ENCODE peak calls at places on chromosomes 12 and 14, in ten cellular contexts. E is hepatocyte, Q is tibial nerve, A is lower lobe of right lung, B is endothelial cell of umbilical vein, H is IMR-90, Y is OCI-LY7, F is psoas muscle, V is spleen, J is stomach. I is an unnamed sample. For H3K36me3, the result is how much of the 10 kb centered on the place peaks cover.

GRCh38 chr12:51874013-51874412 is 13.9 kb upstream of the ANKRD33 start:
- DNase-seq in J (no peak), F (no peak), V (no peak), H (peak), E (no peak), B (no peak), Y (no peak), Q (no peak), A (no peak), I (no peak)

GRCh38 chr14:66038214-66038977 is 447.8 kb upstream of the CCDC196 start:
- DNase-seq in H (peak), J (no peak), V (no peak), B (no peak), E (peak), A (no peak), Q (peak), Y (no peak), F (no peak), I (no peak)

GRCh38 chr14:64788706-64789105 is 84.5 kb downstream of the PLEKHG3 start:
- DNase-seq in F (no peak), Y (no peak), J (no peak), B (peak), V (no peak), H (peak), E (peak), Q (peak), A (no peak), I (peak)

GRCh38 chr12:129961111-129961510 is 57.3 kb upstream of the TMEM132D start:
- DNase-seq in Q (no peak), Y (no peak), A (no peak), H (no peak), B (no peak), E (no peak), V (no peak), F (no peak), J (no peak), I (no peak)

GRCh38 chr14:50059773-50060629 is 56.4 kb downstream of the VCPKMT start:
- DNase-seq in V (peak), B (no peak), Q (no peak), Y (no peak), F (no peak), A (no peak), E (no peak), J (no peak), H (no peak), I (no peak)

GRCh38 chr12:104201238-104202001 is 14.2 kb upstream of the TXNRD1 start:
- DNase-seq in F (no peak), A (no peak), E (peak), H (peak), Y (peak), B (peak), Q (peak), V (no peak), J (peak), I (no peak)

GRCh38 chr14:21913759-21914158 is 240.1 kb upstream of the OR4E1 start:
- DNase-seq in F (peak), E (peak), Y (peak), V (no peak), J (peak), Q (peak), B (peak), A (peak), H (peak), I (no peak)

GRCh38 chr12:108759914-108760313 is 28.6 kb upstream of the CORO1C start:
- DNase-seq in E (no peak), H (no peak), Q (no peak), Y (no peak), F (no peak), B (no peak), J (no peak), V (peak), A (no peak), I (no peak)

GRCh38 chr12:65208957-65209654 is 39.7 kb downstream of the LEMD3 start:
- DNase-seq in V (no peak), F (no peak), E (no peak), A (no peak), J (no peak), Q (no peak), Y (no peak), H (no peak), B (no peak), I (no peak)

GRCh38 chr12:106071686-106072085 is 67.1 kb downstream of the NUAK1 start:
- DNase-seq in E (no peak), Y (no peak), H (peak), V (no peak), F (no peak), A (no peak), B (no peak), Q (no peak), J (no peak), I (no peak)

GRCh38 chr12:81329088-81329487 is 251.2 kb downstream of the ACSS3 start:
- DNase-seq in J (no peak), A (no peak), E (peak), V (no peak), Q (no peak), H (peak), B (peak), F (no peak), Y (peak), I (no peak)

GRCh38 chr14:101719045-101719645 is 42.4 kb upstream of the PPP2R5C start:
- DNase-seq in B (no peak), Y (no peak), A (no peak), J (peak), Q (no peak), H (no peak), F (no peak), V (no peak), E (no peak), I (no peak)

GRCh38 chr12:99948380-99948779 is 36.4 kb downstream of the ANKS1B start:
- DNase-seq in Y (no peak), A (no peak), V (no peak), B (no peak), E (no peak), Q (no peak), F (no peak), H (no peak), J (no peak), I (no peak)

GRCh38 chr14:60250318-60251035 is 1.5 kb downstream of the PPM1A start:
- DNase-seq in E (peak), F (no peak), H (peak), J (no peak), A (no peak), Q (no peak), V (peak), Y (peak), B (no peak), I (no peak)

GRCh38 chr12:47942327-47943230 is 20.8 kb upstream of the TMEM106C start:
- DNase-seq in E (no peak), Y (no peak), V (peak), A (no peak), Q (no peak), J (peak), H (no peak), F (no peak), B (no peak), I (no peak)

GRCh38 chr12:104026841-104027599 is 23.0 kb downstream of the GLT8D2 start:
- DNase-seq in A (no peak), J (no peak), H (no peak), V (no peak), Y (no peak), Q (no peak), B (no peak), E (no peak), F (no peak), I (no peak)

GRCh38 chr12:59239993-59240392 is 319.7 kb upstream of the LRIG3 start:
- DNase-seq in B (no peak), H (no peak), A (no peak), Q (no peak), F (no peak), Y (no peak), J (no peak), V (no peak), E (no peak), I (no peak)

GRCh38 chr14:81516941-81517797 is 16.5 kb downstream of the SEL1L start:
- DNase-seq in Y (no peak), E (peak), V (no peak), J (no peak), B (peak), H (peak), F (no peak), Q (no peak), A (no peak), I (peak)

GRCh38 chr12:86838709-86839108 is 582.5 kb upstream of the MGAT4C start:
- DNase-seq in V (no peak), A (no peak), B (no peak), E (peak), J (no peak), H (no peak), Q (no peak), Y (no peak), F (no peak), I (no peak)

GRCh38 chr12:19830461-19830860 is 391.2 kb downstream of the AEBP2 start:
- DNase-seq in A (no peak), F (no peak), Q (no peak), B (no peak), H (no peak), V (no peak), E (no peak), Y (no peak), J (no peak), I (no peak)

GRCh38 chr12:49375406-49375805 is 8.1 kb downstream of the SPATS2 start:
- DNase-seq in F (no peak), H (no peak), E (no peak), Y (no peak), Q (no peak), B (no peak), V (no peak), A (no peak), J (no peak), I (no peak)

GRCh38 chr14:99568567-99569560 is 35.1 kb downstream of the CCDC85C start:
- DNase-seq in J (peak), F (no peak), Y (no peak), V (no peak), Q (peak), A (no peak), B (peak), H (peak), E (no peak), I (no peak)

GRCh38 chr14:59425322-59425945 is 39.7 kb downstream of the GPR135 start:
- DNase-seq in E (no peak), A (no peak), B (no peak), Q (no peak), Y (no peak), J (no peak), F (no peak), V (no peak), H (peak), I (no peak)

GRCh38 chr14:102029956-102030355 is 56.9 kb downstream of the HSP90AA1 start:
- DNase-seq in A (no peak), Y (no peak), F (no peak), J (no peak), B (no peak), E (no peak), V (no peak), Q (no peak), H (peak), I (no peak)

GRCh38 chr12:109539508-109539907 is 33.8 kb downstream of the MMAB start:
- DNase-seq in F (no peak), Y (no peak), H (peak), E (no peak), B (peak), A (no peak), J (no peak), V (no peak), Q (no peak), I (no peak)

GRCh38 chr14:101010835-101011234 is 107.3 kb upstream of the RTL1 start:
- DNase-seq in V (no peak), J (no peak), H (no peak), E (no peak), Q (no peak), F (no peak), B (no peak), Y (no peak), A (no peak), I (no peak)

GRCh38 chr14:96077983-96078686 is 39.0 kb downstream of the C14orf132 start:
- DNase-seq in A (peak), E (no peak), V (peak), B (no peak), H (no peak), J (no peak), Q (no peak), F (no peak), Y (no peak), I (no peak)

GRCh38 chr14:49982522-49982951 is 89.7 kb downstream of the ARF6 start:
- DNase-seq in F (peak), E (no peak), H (peak), J (no peak), Q (no peak), Y (no peak), B (peak), A (no peak), V (no peak), I (no peak)

GRCh38 chr12:85516667-85517325 is 236.8 kb downstream of the ALX1 start:
- DNase-seq in A (no peak), E (no peak), V (no peak), H (no peak), B (no peak), Y (no peak), J (no peak), F (no peak), Q (no peak), I (no peak)

GRCh38 chr12:51546102-51546501 is 44.9 kb upstream of the SCN8A start:
- DNase-seq in E (no peak), F (no peak), J (no peak), V (no peak), Q (no peak), H (no peak), A (no peak), Y (no peak), B (no peak), I (no peak)

GRCh38 chr12:25859976-25860375 is 98.5 kb upstream of the RASSF8 start:
- DNase-seq in Q (no peak), A (no peak), F (no peak), J (no peak), V (no peak), H (no peak), B (no peak), E (no peak), Y (no peak), I (no peak)

GRCh38 chr14:65866422-65866821 is 453.9 kb downstream of the FUT8 start:
- DNase-seq in Q (no peak), B (no peak), E (no peak), H (no peak), F (no peak), Y (no peak), A (no peak), V (no peak), J (no peak), I (peak)

GRCh38 chr12:26265606-26266005 is 70.2 kb downstream of the SSPN start:
- DNase-seq in H (no peak), Q (no peak), A (no peak), J (no peak), B (no peak), F (no peak), E (no peak), V (no peak), Y (no peak), I (no peak)

GRCh38 chr12:39581592-39581991 is 38.0 kb downstream of the ABCD2 start:
- DNase-seq in H (no peak), E (no peak), A (no peak), F (no peak), Q (no peak), B (peak), J (no peak), V (no peak), Y (no peak), I (no peak)

GRCh38 chr12:125187780-125188741 is 122.8 kb downstream of the AACS start:
- DNase-seq in B (no peak), F (no peak), A (no peak), H (no peak), J (no peak), E (no peak), V (no peak), Y (no peak), Q (no peak), I (no peak)
- H3K4me3 ChIP-seq in B (no peak), F (peak), A (no peak), H (no peak), J (no peak), E (no peak), V (no peak), Y (peak), Q (peak), I (no peak)

GRCh38 chr14:41285193-41285748 is 321.4 kb upstream of the LRFN5 start:
- DNase-seq in Y (peak), E (peak), B (no peak), V (no peak), Q (peak), A (no peak), F (no peak), H (peak), J (peak), I (no peak)

GRCh38 chr14:41280745-41281144 is 325.9 kb upstream of the LRFN5 start:
- DNase-seq in J (no peak), Y (no peak), V (no peak), A (no peak), B (no peak), Q (no peak), F (no peak), E (peak), H (no peak), I (no peak)
- TF ChIP-seq CTCF in J (no peak), Y (peak), V (no peak), A (peak), B (no peak), Q (no peak), F (no peak), E (peak), H (peak), I (no peak)

DNA sequence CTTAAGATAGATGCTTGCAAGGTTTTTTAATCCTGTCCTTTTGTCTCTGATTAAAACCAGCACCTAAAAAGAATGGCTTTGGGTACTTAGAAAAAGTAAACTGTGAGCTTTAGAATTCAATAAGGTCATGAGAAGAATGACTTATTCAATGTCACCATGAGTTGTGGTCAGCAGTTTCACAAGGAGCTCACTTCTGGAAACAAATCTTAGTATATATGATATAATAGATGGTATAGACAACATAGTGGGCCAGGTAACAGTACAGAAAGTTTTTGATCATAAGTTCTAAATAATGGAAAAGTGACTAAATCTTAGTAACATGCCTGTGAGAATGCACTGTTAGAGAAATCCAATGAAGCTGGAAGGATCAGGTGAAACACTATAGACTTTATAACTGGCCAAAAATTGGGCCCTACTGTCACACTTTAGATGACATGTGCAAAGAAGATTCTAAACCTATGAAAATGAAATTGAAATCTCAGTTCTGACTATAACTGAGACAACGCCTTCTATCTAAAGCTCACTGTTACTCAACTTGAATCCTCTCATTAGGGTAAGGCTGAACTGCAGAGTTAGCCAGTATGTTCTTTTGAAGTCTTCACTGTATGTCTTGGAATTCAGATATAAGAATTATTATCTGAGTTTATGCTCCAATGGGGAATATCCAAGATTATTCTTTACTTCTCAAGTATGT is 42.4 kb upstream of the RAD51AP1 start:
- DNase-seq in F (no peak), V (no peak), Q (no peak), Y (no peak), H (no peak), A (no peak), B (no peak), J (no peak), E (no peak), I (no peak)
- H3K36me3 ChIP-seq in F (half or more), V (under half), Q (under half), Y (half or more), H (under half), A (half or more), B (under half), J (under half), E (under half), I (under half)

GRCh38 chr14:54785778-54786160 is 116.9 kb downstream of the GCH1 start:
- DNase-seq in F (no peak), Q (no peak), J (no peak), A (no peak), H (no peak), V (no peak), E (no peak), B (no peak), Y (no peak), I (no peak)
- H3K4me3 ChIP-seq in F (peak), Q (no peak), J (no peak), A (no peak), H (no peak), V (no peak), E (no peak), B (no peak), Y (no peak), I (no peak)